ENCODE peak calls at places on chromosomes 16 and 17, in six cellular contexts. One of them, this sample, is unnamed.

GRCh38 chr17:76261421-76262215 is 3.5 kb upstream of the UBALD2 start:
- DNase-seq in putamen: no peak
- DNase-seq in PC-9: no peak
- DNase-seq in stimulated activated naive B cell treated with anti-CD40 and anti-IgM and Interleukin-4, amounts not matched to agents 10 μg/mL and 1 μg/mL and 100 μg/mL, for 72 hours: no peak
- DNase-seq in HT1080: peak
- DNase-seq in A172: no peak
- DNase-seq in this sample: no peak

GRCh38 chr16:2896480-2897010 is 13.5 kb downstream of the FLYWCH2 start:
- DNase-seq in putamen: no peak
- DNase-seq in PC-9: no peak
- DNase-seq in stimulated activated naive B cell treated with anti-CD40 and anti-IgM and Interleukin-4, amounts not matched to agents 10 μg/mL and 1 μg/mL and 100 μg/mL, for 72 hours: no peak
- DNase-seq in HT1080: no peak
- DNase-seq in A172: no peak
- DNase-seq in this sample: no peak

GRCh38 chr16:88655053-88655732 is 4.3 kb upstream of the CYBA start:
- DNase-seq in putamen: no peak
- DNase-seq in PC-9: no peak
- DNase-seq in stimulated activated naive B cell treated with anti-CD40 and anti-IgM and Interleukin-4, amounts not matched to agents 10 μg/mL and 1 μg/mL and 100 μg/mL, for 72 hours: peak
- DNase-seq in HT1080: no peak
- DNase-seq in A172: no peak
- DNase-seq in this sample: no peak

GRCh38 chr16:66911801-66912200 is 6.9 kb downstream of the CDH16 start:
- DNase-seq in putamen: no peak
- DNase-seq in PC-9: no peak
- DNase-seq in stimulated activated naive B cell treated with anti-CD40 and anti-IgM and Interleukin-4, amounts not matched to agents 10 μg/mL and 1 μg/mL and 100 μg/mL, for 72 hours: no peak
- DNase-seq in HT1080: no peak
- DNase-seq in A172: no peak
- DNase-seq in this sample: no peak

GRCh38 chr16:2250652-2251280 is 621 bp downstream of the ECI1 start:
- DNase-seq in putamen: no peak
- DNase-seq in PC-9: peak
- DNase-seq in stimulated activated naive B cell treated with anti-CD40 and anti-IgM and Interleukin-4, amounts not matched to agents 10 μg/mL and 1 μg/mL and 100 μg/mL, for 72 hours: no peak
- DNase-seq in HT1080: peak
- DNase-seq in A172: peak
- DNase-seq in this sample: peak

GRCh38 chr16:81004646-81005353 is 1.9 kb downstream of the CMC2 start:
- DNase-seq in putamen: peak
- DNase-seq in PC-9: peak
- DNase-seq in stimulated activated naive B cell treated with anti-CD40 and anti-IgM and Interleukin-4, amounts not matched to agents 10 μg/mL and 1 μg/mL and 100 μg/mL, for 72 hours: no peak
- DNase-seq in HT1080: peak
- DNase-seq in A172: peak
- DNase-seq in this sample: no peak

GRCh38 chr17:75755990-75756389 is 9.0 kb downstream of the GALK1 start:
- DNase-seq in putamen: no peak
- DNase-seq in PC-9: no peak
- DNase-seq in stimulated activated naive B cell treated with anti-CD40 and anti-IgM and Interleukin-4, amounts not matched to agents 10 μg/mL and 1 μg/mL and 100 μg/mL, for 72 hours: no peak
- DNase-seq in HT1080: no peak
- DNase-seq in A172: no peak
- DNase-seq in this sample: no peak

GRCh38 chr17:59837362-59838195 is 55.2 kb downstream of the TUBD1 start:
- DNase-seq in putamen: peak
- DNase-seq in PC-9: peak
- DNase-seq in stimulated activated naive B cell treated with anti-CD40 and anti-IgM and Interleukin-4, amounts not matched to agents 10 μg/mL and 1 μg/mL and 100 μg/mL, for 72 hours: peak
- DNase-seq in HT1080: peak
- DNase-seq in A172: peak
- DNase-seq in this sample: peak

GRCh38 chr16:361872-362701 is 8.3 kb downstream of the MRPL28 start:
- DNase-seq in putamen: no peak
- DNase-seq in PC-9: peak
- DNase-seq in stimulated activated naive B cell treated with anti-CD40 and anti-IgM and Interleukin-4, amounts not matched to agents 10 μg/mL and 1 μg/mL and 100 μg/mL, for 72 hours: peak
- DNase-seq in HT1080: peak
- DNase-seq in A172: peak
- DNase-seq in this sample: peak

GRCh38 chr16:81018496-81018895 is 11.5 kb downstream of the CENPN start:
- DNase-seq in putamen: peak
- DNase-seq in PC-9: no peak
- DNase-seq in stimulated activated naive B cell treated with anti-CD40 and anti-IgM and Interleukin-4, amounts not matched to agents 10 μg/mL and 1 μg/mL and 100 μg/mL, for 72 hours: no peak
- DNase-seq in HT1080: no peak
- DNase-seq in A172: no peak
- DNase-seq in this sample: no peak

GRCh38 chr16:65070831-65071230 is 51.0 kb downstream of the CDH11 start:
- DNase-seq in putamen: peak
- DNase-seq in PC-9: no peak
- DNase-seq in stimulated activated naive B cell treated with anti-CD40 and anti-IgM and Interleukin-4, amounts not matched to agents 10 μg/mL and 1 μg/mL and 100 μg/mL, for 72 hours: no peak
- DNase-seq in HT1080: peak
- DNase-seq in A172: peak
- DNase-seq in this sample: no peak

GRCh38 chr17:33725675-33726271 is 432.7 kb upstream of the ASIC2 start:
- DNase-seq in putamen: no peak
- DNase-seq in PC-9: peak
- DNase-seq in stimulated activated naive B cell treated with anti-CD40 and anti-IgM and Interleukin-4, amounts not matched to agents 10 μg/mL and 1 μg/mL and 100 μg/mL, for 72 hours: no peak
- DNase-seq in HT1080: peak
- DNase-seq in A172: peak
- DNase-seq in this sample: no peak

GRCh38 chr16:11130978-11131665 is 124.9 kb downstream of the SOCS1 start:
- DNase-seq in putamen: no peak
- DNase-seq in PC-9: no peak
- DNase-seq in stimulated activated naive B cell treated with anti-CD40 and anti-IgM and Interleukin-4, amounts not matched to agents 10 μg/mL and 1 μg/mL and 100 μg/mL, for 72 hours: no peak
- DNase-seq in HT1080: no peak
- DNase-seq in A172: no peak
- DNase-seq in this sample: no peak

This sample was measured in activated effector memory CD4-positive, alpha-beta T cell treated with anti-CD3 and anti-CD28 coated beads, Interleukin-2, amount 50 U/mL, for 16 hours.